ENCODE peak calls at places on chromosomes 11 and 22, in ten cellular contexts. A is left kidney, U is OCI-LY7, T is adipocyte, Q is astrocyte of the spinal cord, V is adrenal gland, E is RPMI8226, L is GM04504, K is iris pigment epithelial cell, B is IMR-90. R is an unnamed sample.

GRCh38 chr11:112797653-112798293 is 163.4 kb upstream of the NCAM1 start:
- DNase-seq in A (peak; percentile 91), U (no peak), T (no peak), Q (peak; percentile 46), V (peak; percentile 52), E (peak; percentile 75), L (no peak), K (peak; percentile 59), B (no peak), R (peak; percentile 43)

GRCh38 chr11:13140028-13140870 is 131.1 kb downstream of the RASSF10 start:
- DNase-seq in A (peak; percentile 85), U (no peak), T (no peak), Q (peak; percentile 70), V (no peak), E (no peak), L (no peak), K (peak; percentile 13), B (peak; percentile 26), R (peak; percentile 29)

GRCh38 chr22:30371981-30372380 is 15.2 kb downstream of the CCDC157 start:
- DNase-seq in A (no peak), U (no peak), T (no peak), Q (no peak), V (no peak), E (peak; percentile 73), L (no peak), K (no peak), B (no peak), R (no peak)

GRCh38 chr11:14544611-14545010 is 24.4 kb upstream of the PSMA1 start:
- DNase-seq in A (no peak), U (no peak), T (peak; percentile 47), Q (peak; percentile 5), V (no peak), E (no peak), L (peak; percentile 21), K (peak; percentile 69), B (peak; percentile 33), R (no peak)

GRCh38 chr22:20571531-20572007 is 64.2 kb downstream of the MED15 start:
- DNase-seq in A (peak; percentile 34), U (peak; percentile 53), T (peak; percentile 59), Q (no peak), V (no peak), E (peak; percentile 22), L (no peak), K (peak; percentile 32), B (no peak), R (peak; percentile 62)

GRCh38 chr11:12979928-12980689 is 29.0 kb upstream of the RASSF10 start:
- DNase-seq in A (peak; percentile 96), U (no peak), T (no peak), Q (no peak), V (no peak), E (no peak), L (no peak), K (no peak), B (no peak), R (no peak)

GRCh38 chr22:19169002-19169946 is 9.3 kb downstream of the SLC25A1 start:
- DNase-seq in A (no peak), U (no peak), T (peak; percentile 33), Q (no peak), V (no peak), E (no peak), L (no peak), K (no peak), B (no peak), R (peak; percentile 35)

GRCh38 chr11:4641501-4641900 is 2.3 kb upstream of the OR51E1 start:
- DNase-seq in A (peak; percentile 9), U (no peak), T (no peak), Q (no peak), V (no peak), E (no peak), L (no peak), K (no peak), B (no peak), R (no peak)

GRCh38 chr11:65034423-65034822 is 6.6 kb upstream of the SAC3D1 start:
- DNase-seq in A (no peak), U (no peak), T (no peak), Q (no peak), V (no peak), E (no peak), L (no peak), K (no peak), B (no peak), R (no peak)

GRCh38 chr11:72521672-72522071 is 87.3 kb upstream of the CLPB start:
- DNase-seq in A (no peak), U (no peak), T (no peak), Q (no peak), V (no peak), E (no peak), L (no peak), K (no peak), B (no peak), R (no peak)

GRCh38 chr11:60925685-60926267 is 1.5 kb downstream of the TMEM132A start:
- DNase-seq in A (no peak), U (no peak), T (peak; percentile 41), Q (no peak), V (no peak), E (no peak), L (no peak), K (peak; percentile 57), B (peak; percentile 89), R (peak; percentile 48)

GRCh38 chr11:19382131-19382611 is 141.4 kb upstream of the E2F8 start:
- DNase-seq in A (no peak), U (no peak), T (no peak), Q (no peak), V (no peak), E (no peak), L (no peak), K (no peak), B (no peak), R (peak; percentile 18)

GRCh38 chr11:25247336-25247735 is 750.5 kb downstream of the LUZP2 start:
- DNase-seq in A (no peak), U (no peak), T (peak; percentile 51), Q (peak; percentile 2), V (no peak), E (no peak), L (no peak), K (no peak), B (peak; percentile 67), R (no peak)

GRCh38 chr22:27995801-27996528 is 76.9 kb upstream of the PITPNB start:
- DNase-seq in A (no peak), U (no peak), T (no peak), Q (no peak), V (no peak), E (no peak), L (no peak), K (no peak), B (no peak), R (no peak)

GRCh38 chr22:23829845-23830372 is 8.9 kb downstream of the DERL3 start:
- DNase-seq in A (no peak), U (no peak), T (peak; percentile 93), Q (peak; percentile 87), V (no peak), E (no peak), L (peak; percentile 81), K (peak; percentile 84), B (peak; percentile 92), R (peak; percentile 50)

R was measured in GM03348.